ENCODE peak calls at places on chromosome 11, in four cellular contexts. B is transverse colon, P is heart left ventricle, M is A549. U is an unnamed sample.

GRCh38 chr11:71582309-71582895 is at the start of gene KRTAP5-11:
- DNase-seq in B (no peak), P (no peak), M (no peak), U (no peak)

GRCh38 chr11:126318642-126319373 is 14.9 kb downstream of the DCPS start:
- DNase-seq in M (no peak), P (no peak), B (peak; percentile 17), U (peak; percentile 45)

GRCh38 chr11:86538223-86538548 is 134.2 kb downstream of the ME3 start:
- DNase-seq in M (no peak), P (no peak), B (no peak), U (no peak)

GRCh38 chr11:41309111-41309522 is 150.3 kb downstream of the LRRC4C start:
- DNase-seq in P (no peak), B (no peak), M (no peak), U (no peak)

GRCh38 chr11:10456519-10456918 is 1.5 kb downstream of the AMPD3 start:
- DNase-seq in P (no peak), B (no peak), M (no peak), U (no peak)

GRCh38 chr11:22926341-22926740 is 66.1 kb upstream of the CCDC179 start:
- DNase-seq in P (no peak), B (no peak), M (no peak), U (no peak)

GRCh38 chr11:3127706-3128355 is 37.3 kb downstream of the OSBPL5 start:
- DNase-seq in P (peak; percentile 39), B (no peak), M (no peak), U (no peak)

GRCh38 chr11:121349790-121350189 is 57.2 kb downstream of the SC5D start:
- DNase-seq in B (no peak), P (no peak), M (no peak), U (no peak)

GRCh38 chr11:90757851-90758494 is 535.1 kb upstream of the CHORDC1 start:
- DNase-seq in P (no peak), B (no peak), M (no peak), U (no peak)

GRCh38 chr11:61587541-61587941 is 6.7 kb upstream of the SYT7 start:
- DNase-seq in M (no peak), P (peak; percentile 80), B (peak; percentile 54), U (peak; percentile 58)

GRCh38 chr11:40537734-40538133 is 921.7 kb downstream of the LRRC4C start:
- DNase-seq in M (no peak), P (no peak), B (no peak), U (no peak)

GRCh38 chr11:128645968-128646367 is 47.9 kb upstream of the FLI1 start:
- DNase-seq in P (no peak), B (no peak), M (no peak), U (no peak)

GRCh38 chr11:3807856-3808845 is at the start of gene PGAP2:
- DNase-seq in P (peak; percentile 83), M (peak; percentile 73), B (peak; percentile 77), U (peak; percentile 61)

GRCh38 chr11:721913-722811 is 16.1 kb downstream of the EPS8L2 start:
- DNase-seq in B (peak; percentile 61), P (no peak), M (no peak), U (no peak)

GRCh38 chr11:73012121-73012863 is 129.8 kb downstream of the FCHSD2 start:
- DNase-seq in M (no peak), B (no peak), P (no peak), U (no peak)

GRCh38 chr11:123020968-123021367 is 39.3 kb upstream of the BSX start:
- DNase-seq in M (peak; percentile 54), B (peak; percentile 10), P (no peak), U (no peak)

GRCh38 chr11:128759168-128759567 is 65.3 kb downstream of the FLI1 start:
- DNase-seq in P (no peak), B (no peak), M (no peak), U (no peak)

GRCh38 chr11:95359323-95359656 is 128.3 kb upstream of the SESN3 start:
- DNase-seq in B (no peak), M (no peak), P (no peak), U (no peak)

GRCh38 chr11:23021287-23021863 is 161.1 kb upstream of the CCDC179 start:
- DNase-seq in B (peak; percentile 11), M (peak; percentile 12), P (no peak), U (no peak)

GRCh38 chr11:12674571-12674935 is 332 bp downstream of the TEAD1 start:
- DNase-seq in M (no peak), P (peak; percentile 71), B (peak; percentile 31), U (no peak)

GRCh38 chr11:95575517-95575916 is 214.1 kb downstream of the FAM76B start:
- DNase-seq in B (no peak), P (no peak), M (no peak), U (no peak)

GRCh38 chr11:69787906-69788305 is 12.8 kb upstream of the FGF4 start:
- DNase-seq in B (no peak), M (no peak), P (no peak), U (no peak)

GRCh38 chr11:122145715-122146274 is 29.8 kb upstream of the BLID start:
- DNase-seq in M (no peak), P (no peak), B (no peak), U (no peak)

GRCh38 chr11:12280838-12281565 is 96.4 kb upstream of the PARVA start:
- DNase-seq in M (no peak), P (no peak), B (no peak), U (no peak)

GRCh38 chr11:77129069-77129840 is 1.2 kb downstream of the MYO7A start:
- DNase-seq in P (peak; percentile 39), M (no peak), B (no peak), U (no peak)

GRCh38 chr11:12274558-12275197 is 102.7 kb upstream of the PARVA start:
- DNase-seq in M (no peak), P (no peak), B (no peak), U (no peak)

DNA sequence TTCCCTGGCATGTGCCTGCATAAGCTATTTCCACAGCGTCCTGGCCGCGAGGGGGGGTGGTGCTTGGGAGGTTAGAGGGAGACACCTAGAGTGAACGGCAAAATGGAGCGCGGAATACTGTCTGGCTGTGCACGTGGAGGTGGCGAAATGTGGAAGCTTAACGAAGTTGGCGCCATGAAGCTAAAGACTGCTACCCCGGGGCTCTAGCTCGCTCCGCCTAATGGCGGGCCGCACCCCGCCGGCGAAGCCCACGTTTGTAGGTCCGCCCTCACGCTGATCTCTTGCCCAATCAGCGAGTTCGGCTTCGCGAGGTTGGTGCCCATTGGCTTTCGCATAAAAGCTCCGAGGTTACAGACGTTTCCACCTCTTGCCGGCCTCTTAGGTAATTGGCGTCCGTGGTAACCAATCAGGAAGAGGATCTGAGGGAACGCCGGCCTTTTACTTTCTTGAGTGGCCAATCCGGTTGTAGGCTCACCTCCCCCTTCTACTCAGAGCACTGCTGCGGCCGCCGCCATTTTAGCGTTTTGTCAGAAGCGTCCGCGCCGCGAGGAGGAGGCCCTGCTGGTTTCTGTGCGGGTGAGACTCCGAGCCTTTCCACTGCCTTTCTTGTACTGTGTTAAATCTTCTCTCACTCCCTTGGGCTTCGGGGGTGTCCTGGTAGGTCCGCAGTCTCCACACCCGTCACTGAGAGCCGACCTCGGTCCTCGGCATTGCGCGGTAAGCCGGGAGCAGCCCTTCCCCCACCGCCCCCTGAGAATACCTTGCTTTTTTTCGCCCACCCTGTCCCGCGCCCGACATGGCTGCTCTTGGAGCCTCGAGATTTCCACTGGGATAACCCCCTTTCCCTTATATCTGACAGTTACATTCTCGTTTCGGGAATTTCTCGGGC is at the start of gene RBM4:
- DNase-seq in B (peak; percentile 98), P (peak; percentile 96), M (peak; percentile 100), U (peak; percentile 100)
- TF ChIP-seq POLR2A in B (peak; percentile 94), P (peak; percentile 83), M (peak; percentile 73), U (peak; percentile 97)

GRCh38 chr11:118473537-118473936 is 37.2 kb downstream of the KMT2A start:
- DNase-seq in B (no peak), M (no peak), P (no peak), U (no peak)

GRCh38 chr11:118476676-118477075 is 40.4 kb downstream of the KMT2A start:
- DNase-seq in P (no peak), B (no peak), M (no peak), U (no peak)
- TF ChIP-seq POLR2A in P (no peak), B (no peak), M (no peak), U (no peak)

GRCh38 chr11:116169776-116170175 is 603.0 kb downstream of the BUD13 start:
- DNase-seq in B (no peak), P (no peak), M (no peak), U (no peak)
- TF ChIP-seq POLR2A in B (no peak), P (no peak), M (no peak), U (no peak)

GRCh38 chr11:75815345-75815983 is 454 bp downstream of the UVRAG start:
- DNase-seq in B (peak; percentile 46), M (peak; percentile 27), P (peak; percentile 80), U (no peak)

GRCh38 chr11:75814686-75815344 is at the start of gene UVRAG:
- DNase-seq in B (peak; percentile 99), M (peak; percentile 99), P (peak; percentile 98), U (peak; percentile 99)

GRCh38 chr11:75813622-75814039 is 1.4 kb upstream of the UVRAG start:
- DNase-seq in P (no peak), M (no peak), B (no peak), U (no peak)

GRCh38 chr11:75813126-75813525 is 1.9 kb upstream of the UVRAG start:
- DNase-seq in B (no peak), M (no peak), P (no peak), U (no peak)

DNA sequence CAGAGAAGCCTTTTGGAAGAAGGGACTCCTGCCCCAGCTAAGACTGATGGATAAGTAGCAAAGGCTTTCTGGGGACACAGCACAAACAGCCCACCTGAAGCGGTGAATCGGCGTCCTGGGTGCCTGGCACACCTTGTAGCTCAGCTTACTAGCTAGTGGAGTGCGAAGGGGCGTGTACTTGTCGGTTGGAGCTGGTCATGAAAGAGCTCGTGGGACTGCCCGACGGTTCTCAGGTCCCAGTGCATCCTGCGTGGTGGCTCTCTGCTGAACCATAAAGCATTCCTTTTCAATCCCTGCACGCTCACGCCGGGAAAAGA is 683 bp upstream of the UVRAG start:
- DNase-seq in P (no peak), B (no peak), M (no peak), U (no peak)
- TF ChIP-seq POLR2A in P (peak; percentile 49), B (no peak), M (no peak), U (peak; percentile 35)

GRCh38 chr11:78295347-78295746 is 106.6 kb downstream of the USP35 start:
- DNase-seq in B (no peak), M (no peak), P (no peak), U (no peak)

GRCh38 chr11:78290293-78291176 is 101.8 kb downstream of the USP35 start:
- DNase-seq in M (peak; percentile 50), B (no peak), P (no peak), U (no peak)

GRCh38 chr11:78291754-78292108 is 103.0 kb downstream of the USP35 start:
- DNase-seq in B (no peak), P (no peak), M (no peak), U (no peak)

GRCh38 chr11:78289547-78290292 is 101.0 kb downstream of the USP35 start:
- DNase-seq in P (no peak), M (no peak), B (no peak), U (no peak)

DNA sequence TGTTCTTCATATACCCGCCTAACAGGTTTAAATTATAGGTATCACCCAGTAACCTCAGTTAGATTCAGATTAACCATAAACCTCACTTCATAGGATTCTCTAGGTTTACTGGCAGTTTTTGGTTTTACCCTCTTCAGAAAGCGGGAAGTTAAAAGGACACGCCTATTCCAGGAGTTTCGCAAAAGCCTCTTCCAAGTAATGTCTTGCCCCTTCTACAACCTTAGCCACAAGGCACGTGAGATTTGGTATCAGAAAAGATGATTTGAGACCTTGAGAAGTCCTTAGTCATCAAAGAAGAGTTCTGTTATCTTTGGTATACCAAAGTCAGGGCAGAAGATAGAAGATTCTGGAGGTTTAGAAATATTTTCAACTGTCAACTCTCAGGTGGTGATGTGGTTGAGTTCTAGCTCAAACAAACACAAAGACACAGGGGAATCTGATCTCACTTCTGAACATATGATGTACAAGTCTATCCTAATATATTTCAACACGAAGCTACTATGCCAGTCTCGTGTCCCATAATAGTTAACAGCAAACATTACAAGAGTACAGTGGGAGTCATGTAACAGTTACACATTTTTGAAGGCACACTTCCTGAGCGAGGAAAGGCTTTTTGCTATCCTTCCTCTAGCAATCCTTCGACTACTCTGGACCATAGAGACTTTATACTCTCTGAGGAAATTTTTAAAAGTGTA is 103.5 kb downstream of the USP35 start:
- DNase-seq in P (no peak), B (no peak), M (no peak), U (no peak)
- TF ChIP-seq POLR2A in P (no peak), B (no peak), M (no peak), U (no peak)

U was measured in prostate gland.